ENCODE peak calls at places on chromosome 14, in nine cellular contexts. L, F, Z, W, V, I, O, R and S are unnamed samples.

GRCh38 chr14:57378661-57379060 is 11.7 kb upstream of the NAA30 start:
- DNase-seq in L (no peak), F (no peak), Z (no peak), W (no peak), V (no peak), I (no peak), O (no peak), R (no peak), S (no peak)

GRCh38 chr14:24761141-24761540 is 127.2 kb upstream of the GZMB start:
- DNase-seq in L (no peak), F (no peak), Z (no peak), W (no peak), V (no peak), I (no peak), O (no peak), R (no peak), S (no peak)

GRCh38 chr14:51302319-51303030 is 62.4 kb downstream of the TMX1 start:
- DNase-seq in L (no peak), F (no peak), Z (no peak), W (no peak), V (no peak), I (no peak), O (no peak), R (no peak), S (no peak)

GRCh38 chr14:81710232-81710845 is 176.7 kb upstream of the SEL1L start:
- DNase-seq in L (no peak), F (no peak), Z (peak; percentile 4), W (peak; percentile 30), V (no peak), I (no peak), O (no peak), R (peak; percentile 36), S (no peak)

GRCh38 chr14:104722938-104723650 is 935 bp upstream of the ADSS1 start:
- DNase-seq in L (no peak), F (no peak), Z (no peak), W (no peak), V (peak; percentile 25), I (no peak), O (no peak), R (no peak), S (no peak)

GRCh38 chr14:34355584-34356266 is 106.3 kb downstream of the SPTSSA start:
- DNase-seq in L (no peak), F (no peak), Z (peak; percentile 64), W (no peak), V (peak; percentile 4), I (no peak), O (no peak), R (peak; percentile 82), S (no peak)

GRCh38 chr14:24232645-24233537 is at the start of gene GMPR2:
- DNase-seq in L (no peak), F (no peak), Z (no peak), W (no peak), V (peak; percentile 50), I (no peak), O (no peak), R (no peak), S (no peak)

GRCh38 chr14:85573406-85573805 is 43.5 kb downstream of the FLRT2 start:
- DNase-seq in L (no peak), F (no peak), Z (no peak), W (no peak), V (peak; percentile 44), I (no peak), O (no peak), R (peak; percentile 44), S (no peak)

GRCh38 chr14:81655423-81656314 is 122.0 kb upstream of the SEL1L start:
- DNase-seq in L (no peak), F (no peak), Z (no peak), W (no peak), V (no peak), I (no peak), O (no peak), R (no peak), S (no peak)

GRCh38 chr14:67650694-67651093 is 23.7 kb downstream of the VTI1B start:
- DNase-seq in L (no peak), F (no peak), Z (no peak), W (no peak), V (no peak), I (no peak), O (no peak), R (peak; percentile 88), S (no peak)

GRCh38 chr14:95265106-95266094 is 54.3 kb downstream of the CLMN start:
- DNase-seq in L (no peak), F (no peak), Z (peak; percentile 98), W (peak; percentile 54), V (peak; percentile 12), I (no peak), O (no peak), R (peak; percentile 99), S (peak; percentile 33)

GRCh38 chr14:64232095-64232830 is 61.9 kb downstream of the ESR2 start:
- DNase-seq in L (no peak), F (no peak), Z (peak; percentile 81), W (no peak), V (peak; percentile 61), I (no peak), O (no peak), R (peak; percentile 92), S (no peak)

GRCh38 chr14:99744199-99744872 is 48.9 kb upstream of the EML1 start:
- DNase-seq in L (no peak), F (no peak), Z (no peak), W (no peak), V (no peak), I (no peak), O (no peak), R (peak; percentile 55), S (no peak)

GRCh38 chr14:77067632-77068514 is 30.2 kb upstream of the CIPC start:
- DNase-seq in L (peak; percentile 50), F (peak; percentile 52), Z (no peak), W (peak; percentile 16), V (peak; percentile 57), I (peak; percentile 34), O (peak; percentile 67), R (peak; percentile 59), S (peak; percentile 61)

GRCh38 chr14:33796356-33796755 is 154.5 kb downstream of the EGLN3 start:
- DNase-seq in L (no peak), F (no peak), Z (peak; percentile 34), W (no peak), V (no peak), I (no peak), O (no peak), R (peak; percentile 53), S (no peak)

GRCh38 chr14:27184371-27184901 is 586.6 kb upstream of the NOVA1 start:
- DNase-seq in L (no peak), F (no peak), Z (peak; percentile 6), W (no peak), V (no peak), I (no peak), O (no peak), R (peak; percentile 6), S (no peak)

GRCh38 chr14:49882826-49883694 is 9.8 kb upstream of the ARF6 start:
- DNase-seq in L (no peak), F (no peak), Z (no peak), W (no peak), V (no peak), I (no peak), O (no peak), R (peak; percentile 73), S (no peak)

GRCh38 chr14:103260629-103261124 is 73.4 kb upstream of the EIF5 start:
- DNase-seq in L (no peak), F (no peak), Z (no peak), W (no peak), V (no peak), I (no peak), O (no peak), R (peak; percentile 52), S (no peak)

GRCh38 chr14:68285421-68286179 is 466.0 kb downstream of the RAD51B start:
- DNase-seq in L (peak; percentile 23), F (peak; percentile 35), Z (peak; percentile 22), W (peak; percentile 75), V (no peak), I (peak; percentile 53), O (no peak), R (no peak), S (no peak)

GRCh38 chr14:62269204-62269603 is 507.0 kb downstream of the SNAPC1 start:
- DNase-seq in L (no peak), F (no peak), Z (peak; percentile 3), W (no peak), V (no peak), I (no peak), O (no peak), R (peak; percentile 30), S (no peak)